ENCODE peak calls at places on chromosomes 6 and 20, in nine cellular contexts. One of them, this sample, is unnamed.
A peak's percentile ranks its signal among the peaks of the same experiment; 100 is the strongest.

GRCh38 chr20:62688855-62689460 is 19.7 kb upstream of the NTSR1 start:
- DNase-seq in non-pigmented ciliary epithelial cell: no peak
- DNase-seq in fibroblast of lung: no peak
- DNase-seq in HCT116: no peak
- DNase-seq in GM23248: peak; percentile 10
- DNase-seq in fibroblast of mammary gland: no peak
- DNase-seq in pons: no peak
- DNase-seq in nucleus accumbens: no peak
- DNase-seq in memory B cell: no peak
- DNase-seq in this sample: no peak

GRCh38 chr6:163401039-163401885 is 13.3 kb upstream of the QKI start:
- DNase-seq in HCT116: no peak
- DNase-seq in nucleus accumbens: no peak
- DNase-seq in non-pigmented ciliary epithelial cell: no peak
- DNase-seq in memory B cell: no peak
- DNase-seq in pons: no peak
- DNase-seq in fibroblast of lung: no peak
- DNase-seq in fibroblast of mammary gland: no peak
- DNase-seq in GM23248: no peak
- DNase-seq in this sample: no peak

GRCh38 chr6:35244551-35244950 is 15.0 kb upstream of the ZNF76 start:
- DNase-seq in fibroblast of mammary gland: no peak
- DNase-seq in non-pigmented ciliary epithelial cell: no peak
- DNase-seq in memory B cell: no peak
- DNase-seq in nucleus accumbens: no peak
- DNase-seq in pons: no peak
- DNase-seq in HCT116: no peak
- DNase-seq in fibroblast of lung: no peak
- DNase-seq in GM23248: no peak
- DNase-seq in this sample: no peak

GRCh38 chr6:15906393-15906976 is 222.4 kb upstream of the MYLIP start:
- DNase-seq in memory B cell: no peak
- DNase-seq in non-pigmented ciliary epithelial cell: no peak
- DNase-seq in nucleus accumbens: no peak
- DNase-seq in fibroblast of mammary gland: no peak
- DNase-seq in fibroblast of lung: no peak
- DNase-seq in GM23248: no peak
- DNase-seq in HCT116: no peak
- DNase-seq in pons: no peak
- DNase-seq in this sample: no peak

GRCh38 chr6:41655706-41656668 is 17.7 kb downstream of the MDFI start:
- DNase-seq in pons: no peak
- DNase-seq in HCT116: no peak
- DNase-seq in nucleus accumbens: no peak
- DNase-seq in GM23248: no peak
- DNase-seq in fibroblast of lung: peak; percentile 37
- DNase-seq in memory B cell: no peak
- DNase-seq in non-pigmented ciliary epithelial cell: peak; percentile 35
- DNase-seq in fibroblast of mammary gland: no peak
- DNase-seq in this sample: no peak

GRCh38 chr20:64136004-64136710 is 28.1 kb upstream of the MYT1 start:
- DNase-seq in pons: no peak
- DNase-seq in fibroblast of lung: no peak
- DNase-seq in nucleus accumbens: no peak
- DNase-seq in HCT116: no peak
- DNase-seq in fibroblast of mammary gland: no peak
- DNase-seq in memory B cell: no peak
- DNase-seq in GM23248: no peak
- DNase-seq in non-pigmented ciliary epithelial cell: no peak
- DNase-seq in this sample: no peak

GRCh38 chr6:83868639-83869038 is 9.2 kb downstream of the CYB5R4 start:
- DNase-seq in HCT116: no peak
- DNase-seq in fibroblast of lung: peak; percentile 47
- DNase-seq in pons: no peak
- DNase-seq in memory B cell: no peak
- DNase-seq in non-pigmented ciliary epithelial cell: peak; percentile 68
- DNase-seq in GM23248: peak; percentile 82
- DNase-seq in fibroblast of mammary gland: peak; percentile 74
- DNase-seq in nucleus accumbens: no peak
- DNase-seq in this sample: no peak

GRCh38 chr20:49669601-49670189 is 44.0 kb downstream of the B4GALT5 start:
- DNase-seq in non-pigmented ciliary epithelial cell: no peak
- DNase-seq in fibroblast of mammary gland: no peak
- DNase-seq in GM23248: no peak
- DNase-seq in HCT116: no peak
- DNase-seq in memory B cell: peak; percentile 7
- DNase-seq in pons: no peak
- DNase-seq in fibroblast of lung: no peak
- DNase-seq in nucleus accumbens: no peak
- DNase-seq in this sample: no peak

GRCh38 chr6:127971945-127972391 is 71.1 kb upstream of the THEMIS start:
- DNase-seq in fibroblast of lung: peak; percentile 71
- DNase-seq in non-pigmented ciliary epithelial cell: peak; percentile 86
- DNase-seq in HCT116: no peak
- DNase-seq in memory B cell: no peak
- DNase-seq in fibroblast of mammary gland: peak; percentile 30
- DNase-seq in GM23248: peak; percentile 63
- DNase-seq in pons: no peak
- DNase-seq in nucleus accumbens: no peak
- DNase-seq in this sample: peak; percentile 32

GRCh38 chr20:49477200-49477599 is 5.3 kb downstream of the KCNB1 start:
- DNase-seq in nucleus accumbens: no peak
- DNase-seq in GM23248: no peak
- DNase-seq in pons: no peak
- DNase-seq in non-pigmented ciliary epithelial cell: no peak
- DNase-seq in fibroblast of lung: no peak
- DNase-seq in HCT116: no peak
- DNase-seq in memory B cell: no peak
- DNase-seq in fibroblast of mammary gland: no peak
- DNase-seq in this sample: no peak

GRCh38 chr20:9287826-9288225 is 218.9 kb downstream of the PLCB4 start:
- DNase-seq in HCT116: no peak
- DNase-seq in memory B cell: no peak
- DNase-seq in fibroblast of lung: no peak
- DNase-seq in pons: no peak
- DNase-seq in nucleus accumbens: no peak
- DNase-seq in GM23248: no peak
- DNase-seq in non-pigmented ciliary epithelial cell: no peak
- DNase-seq in fibroblast of mammary gland: no peak
- DNase-seq in this sample: no peak

GRCh38 chr6:109791301-109791700 is 100.2 kb downstream of the FIG4 start:
- DNase-seq in nucleus accumbens: no peak
- DNase-seq in memory B cell: no peak
- DNase-seq in fibroblast of mammary gland: peak; percentile 86
- DNase-seq in HCT116: no peak
- DNase-seq in fibroblast of lung: no peak
- DNase-seq in non-pigmented ciliary epithelial cell: no peak
- DNase-seq in GM23248: no peak
- DNase-seq in pons: no peak
- DNase-seq in this sample: no peak

GRCh38 chr20:35490736-35491181 is 35.4 kb downstream of the CEP250 start:
- DNase-seq in GM23248: no peak
- DNase-seq in fibroblast of lung: no peak
- DNase-seq in fibroblast of mammary gland: no peak
- DNase-seq in HCT116: no peak
- DNase-seq in nucleus accumbens: no peak
- DNase-seq in pons: peak; percentile 36
- DNase-seq in non-pigmented ciliary epithelial cell: no peak
- DNase-seq in memory B cell: peak; percentile 58
- DNase-seq in this sample: no peak

GRCh38 chr6:21102624-21103023 is 490.9 kb upstream of the SOX4 start:
- DNase-seq in fibroblast of mammary gland: no peak
- DNase-seq in non-pigmented ciliary epithelial cell: no peak
- DNase-seq in pons: no peak
- DNase-seq in memory B cell: no peak
- DNase-seq in fibroblast of lung: no peak
- DNase-seq in nucleus accumbens: no peak
- DNase-seq in HCT116: no peak
- DNase-seq in GM23248: no peak
- DNase-seq in this sample: no peak

GRCh38 chr6:89934685-89935366 is 40.6 kb downstream of the GJA10 start:
- DNase-seq in nucleus accumbens: no peak
- DNase-seq in memory B cell: no peak
- DNase-seq in non-pigmented ciliary epithelial cell: no peak
- DNase-seq in fibroblast of lung: no peak
- DNase-seq in GM23248: no peak
- DNase-seq in HCT116: no peak
- DNase-seq in pons: no peak
- DNase-seq in fibroblast of mammary gland: no peak
- DNase-seq in this sample: no peak

GRCh38 chr20:25077610-25078169 is 4.3 kb downstream of the VSX1 start:
- DNase-seq in HCT116: no peak
- DNase-seq in nucleus accumbens: no peak
- DNase-seq in memory B cell: no peak
- DNase-seq in fibroblast of mammary gland: peak; percentile 33
- DNase-seq in non-pigmented ciliary epithelial cell: no peak
- DNase-seq in GM23248: peak; percentile 59
- DNase-seq in pons: no peak
- DNase-seq in fibroblast of lung: no peak
- DNase-seq in this sample: no peak

GRCh38 chr6:140082867-140083297 is 708.4 kb upstream of the CITED2 start:
- DNase-seq in nucleus accumbens: no peak
- DNase-seq in fibroblast of mammary gland: peak; percentile 90
- DNase-seq in non-pigmented ciliary epithelial cell: no peak
- DNase-seq in GM23248: peak; percentile 71
- DNase-seq in pons: peak; percentile 46
- DNase-seq in memory B cell: no peak
- DNase-seq in fibroblast of lung: peak; percentile 88
- DNase-seq in HCT116: no peak
- DNase-seq in this sample: no peak

GRCh38 chr20:63082308-63082938 is 75.7 kb upstream of the BHLHE23 start:
- DNase-seq in fibroblast of mammary gland: peak; percentile 16
- DNase-seq in non-pigmented ciliary epithelial cell: no peak
- DNase-seq in GM23248: peak; percentile 66
- DNase-seq in fibroblast of lung: no peak
- DNase-seq in pons: no peak
- DNase-seq in nucleus accumbens: no peak
- DNase-seq in memory B cell: no peak
- DNase-seq in HCT116: no peak
- DNase-seq in this sample: no peak

GRCh38 chr6:169167581-169168301 is 85.9 kb downstream of the THBS2 start:
- DNase-seq in fibroblast of mammary gland: peak; percentile 96
- DNase-seq in fibroblast of lung: peak; percentile 95
- DNase-seq in HCT116: peak; percentile 60
- DNase-seq in memory B cell: no peak
- DNase-seq in non-pigmented ciliary epithelial cell: peak; percentile 91
- DNase-seq in GM23248: no peak
- DNase-seq in pons: no peak
- DNase-seq in nucleus accumbens: no peak
- DNase-seq in this sample: no peak

GRCh38 chr20:11982289-11982957 is 64.7 kb downstream of the BTBD3 start:
- DNase-seq in HCT116: no peak
- DNase-seq in fibroblast of mammary gland: no peak
- DNase-seq in non-pigmented ciliary epithelial cell: no peak
- DNase-seq in GM23248: no peak
- DNase-seq in pons: no peak
- DNase-seq in fibroblast of lung: no peak
- DNase-seq in memory B cell: no peak
- DNase-seq in nucleus accumbens: no peak
- DNase-seq in this sample: no peak

GRCh38 chr6:63805808-63806572 is 170.4 kb downstream of the PHF3 start:
- DNase-seq in non-pigmented ciliary epithelial cell: peak; percentile 64
- DNase-seq in HCT116: no peak
- DNase-seq in fibroblast of mammary gland: peak; percentile 96
- DNase-seq in nucleus accumbens: no peak
- DNase-seq in fibroblast of lung: peak; percentile 92
- DNase-seq in memory B cell: no peak
- DNase-seq in pons: no peak
- DNase-seq in GM23248: peak; percentile 88
- DNase-seq in this sample: peak; percentile 58

GRCh38 chr6:14664616-14665315 is 547.2 kb downstream of the CD83 start:
- DNase-seq in non-pigmented ciliary epithelial cell: no peak
- DNase-seq in fibroblast of lung: no peak
- DNase-seq in nucleus accumbens: no peak
- DNase-seq in pons: no peak
- DNase-seq in memory B cell: no peak
- DNase-seq in GM23248: peak; percentile 50
- DNase-seq in fibroblast of mammary gland: no peak
- DNase-seq in HCT116: no peak
- DNase-seq in this sample: no peak

GRCh38 chr6:158909938-158910337 is 90.1 kb downstream of the RSPH3 start:
- DNase-seq in pons: no peak
- DNase-seq in memory B cell: no peak
- DNase-seq in non-pigmented ciliary epithelial cell: no peak
- DNase-seq in fibroblast of lung: no peak
- DNase-seq in nucleus accumbens: no peak
- DNase-seq in fibroblast of mammary gland: no peak
- DNase-seq in GM23248: no peak
- DNase-seq in HCT116: no peak
- DNase-seq in this sample: no peak

GRCh38 chr6:169970306-169970988 is 219.0 kb downstream of the ERMARD start:
- DNase-seq in non-pigmented ciliary epithelial cell: no peak
- DNase-seq in fibroblast of mammary gland: no peak
- DNase-seq in GM23248: no peak
- DNase-seq in fibroblast of lung: no peak
- DNase-seq in HCT116: no peak
- DNase-seq in memory B cell: no peak
- DNase-seq in nucleus accumbens: no peak
- DNase-seq in pons: no peak
- DNase-seq in this sample: no peak

GRCh38 chr20:61886721-61887658 is 178.7 kb downstream of the TAF4 start:
- DNase-seq in fibroblast of mammary gland: peak; percentile 48
- DNase-seq in memory B cell: no peak
- DNase-seq in fibroblast of lung: peak; percentile 46
- DNase-seq in pons: peak; percentile 47
- DNase-seq in HCT116: peak; percentile 23
- DNase-seq in GM23248: peak; percentile 53
- DNase-seq in non-pigmented ciliary epithelial cell: peak; percentile 3
- DNase-seq in nucleus accumbens: peak; percentile 6
- DNase-seq in this sample: no peak

GRCh38 chr6:4115741-4116140 is 19.6 kb downstream of the ECI2 start:
- DNase-seq in non-pigmented ciliary epithelial cell: no peak
- DNase-seq in nucleus accumbens: no peak
- DNase-seq in fibroblast of mammary gland: no peak
- DNase-seq in HCT116: no peak
- DNase-seq in pons: no peak
- DNase-seq in memory B cell: no peak
- DNase-seq in GM23248: no peak
- DNase-seq in fibroblast of lung: no peak
- DNase-seq in this sample: no peak

GRCh38 chr6:52233975-52234823 is 10.1 kb downstream of the IL17F start:
- DNase-seq in memory B cell: no peak
- DNase-seq in fibroblast of lung: peak; percentile 33
- DNase-seq in pons: peak; percentile 11
- DNase-seq in HCT116: peak; percentile 52
- DNase-seq in GM23248: peak; percentile 84
- DNase-seq in nucleus accumbens: no peak
- DNase-seq in fibroblast of mammary gland: peak; percentile 86
- DNase-seq in non-pigmented ciliary epithelial cell: peak; percentile 17
- DNase-seq in this sample: peak; percentile 5

GRCh38 chr6:139194740-139195139 is 59.9 kb downstream of the HECA start:
- DNase-seq in fibroblast of mammary gland: no peak
- DNase-seq in non-pigmented ciliary epithelial cell: no peak
- DNase-seq in nucleus accumbens: no peak
- DNase-seq in pons: no peak
- DNase-seq in GM23248: no peak
- DNase-seq in fibroblast of lung: no peak
- DNase-seq in HCT116: no peak
- DNase-seq in memory B cell: no peak
- DNase-seq in this sample: no peak

GRCh38 chr20:1392443-1392692 is 486 bp downstream of the FKBP1A start:
- DNase-seq in GM23248: peak; percentile 58
- DNase-seq in memory B cell: no peak
- DNase-seq in nucleus accumbens: no peak
- DNase-seq in pons: no peak
- DNase-seq in non-pigmented ciliary epithelial cell: no peak
- DNase-seq in fibroblast of lung: no peak
- DNase-seq in fibroblast of mammary gland: no peak
- DNase-seq in HCT116: no peak
- DNase-seq in this sample: no peak

GRCh38 chr20:49501917-49502316 is 19.4 kb upstream of the KCNB1 start:
- DNase-seq in pons: no peak
- DNase-seq in memory B cell: no peak
- DNase-seq in fibroblast of lung: peak; percentile 10
- DNase-seq in HCT116: peak; percentile 85
- DNase-seq in nucleus accumbens: no peak
- DNase-seq in non-pigmented ciliary epithelial cell: peak; percentile 4
- DNase-seq in GM23248: peak; percentile 51
- DNase-seq in fibroblast of mammary gland: peak; percentile 42
- DNase-seq in this sample: no peak

GRCh38 chr20:8664778-8665177 is 404.1 kb upstream of the PLCB4 start:
- DNase-seq in fibroblast of lung: no peak
- DNase-seq in pons: no peak
- DNase-seq in memory B cell: no peak
- DNase-seq in non-pigmented ciliary epithelial cell: no peak
- DNase-seq in HCT116: peak; percentile 2
- DNase-seq in fibroblast of mammary gland: no peak
- DNase-seq in nucleus accumbens: no peak
- DNase-seq in GM23248: no peak
- DNase-seq in this sample: no peak